ENCODE peak calls at places on chromosomes 7 and 10, in five cellular contexts. W is NCI-H748 treated with DMSO at 0.1 percent for 48 hours, O is A549, J is NCI-H526 treated with DMSO at 0.1 percent for 48 hours, T is T1000. S is an unnamed sample.

GRCh38 chr10:119104653-119105024 is 726 bp downstream of the DENND10 start:
- DNase-seq in O (peak; percentile 15), J (no peak), W (no peak), T (no peak), S (no peak)

GRCh38 chr7:119572132-119572531 is 700.8 kb upstream of the KCND2 start:
- DNase-seq in O (no peak), T (no peak), W (no peak), J (no peak), S (no peak)

GRCh38 chr7:106865130-106866115 is at the start of gene PIK3CG:
- DNase-seq in J (no peak), W (no peak), O (no peak), T (no peak), S (no peak)

GRCh38 chr7:43808410-43808809 is 49.9 kb downstream of the BLVRA start:
- DNase-seq in W (no peak), J (no peak), O (no peak), T (no peak), S (no peak)

GRCh38 chr7:29408841-29409243 is 154.8 kb upstream of the PRR15 start:
- DNase-seq in T (peak; percentile 31), W (peak; percentile 76), J (peak; percentile 55), O (peak; percentile 58), S (peak; percentile 73)

GRCh38 chr10:52682766-52683165 is 89.8 kb downstream of the MBL2 start:
- DNase-seq in W (no peak), J (no peak), T (no peak), O (no peak), S (no peak)

GRCh38 chr7:151869968-151870918 is 6.7 kb downstream of the PRKAG2 start:
- DNase-seq in J (no peak), T (no peak), W (no peak), O (peak; percentile 31), S (no peak)

GRCh38 chr7:12210179-12211053 is 678 bp upstream of the TMEM106B start:
- DNase-seq in J (peak; percentile 68), W (peak; percentile 56), T (no peak), O (no peak), S (no peak)

GRCh38 chr7:150322833-150323681 is at the start of the genes ACTR3C and LRRC61:
- DNase-seq in W (peak; percentile 74), T (no peak), O (no peak), J (peak; percentile 71), S (no peak)

GRCh38 chr7:157404845-157405481 is 68.2 kb downstream of the DNAJB6 start:
- DNase-seq in J (no peak), W (no peak), T (peak; percentile 73), O (peak; percentile 77), S (no peak)

GRCh38 chr7:15317215-15317614 is 244.6 kb downstream of the AGMO start:
- DNase-seq in O (no peak), T (no peak), J (peak; percentile 71), W (peak; percentile 31), S (no peak)

GRCh38 chr7:151249732-151250072 is 1.2 kb upstream of the SMARCD3 start:
- DNase-seq in O (peak; percentile 60), J (peak; percentile 11), W (no peak), T (no peak), S (peak; percentile 86)